ENCODE peak calls at places on chromosome 10, in four cellular contexts. X, F, C and R are unnamed samples.

GRCh38 chr10:100886946-100887345 is 25.8 kb upstream of the SLF2 start:
- DNase-seq in X (no peak), F (no peak), C (peak), R (no peak)

GRCh38 chr10:97708976-97709745 is 4.4 kb upstream of the MARVELD1 start:
- DNase-seq in X (peak), F (peak), C (peak), R (peak)

GRCh38 chr10:79148452-79149344 is 79.9 kb downstream of the ZMIZ1 start:
- DNase-seq in X (peak), F (peak), C (peak), R (peak)

GRCh38 chr10:101901340-101901739 is 57.7 kb upstream of the KCNIP2 start:
- DNase-seq in X (no peak), F (no peak), C (no peak), R (no peak)

GRCh38 chr10:121525276-121526039 is 72.8 kb downstream of the FGFR2 start:
- DNase-seq in X (no peak), F (no peak), C (no peak), R (peak)

GRCh38 chr10:115514895-115515294 is 421.7 kb downstream of the ATRNL1 start:
- DNase-seq in X (no peak), F (no peak), C (no peak), R (no peak)

GRCh38 chr10:24639124-24639523 is 84.6 kb downstream of the ARHGAP21 start:
- DNase-seq in X (no peak), F (no peak), C (no peak), R (no peak)

GRCh38 chr10:11832042-11832441 is 8.9 kb downstream of the PROSER2 start:
- DNase-seq in X (no peak), F (no peak), C (no peak), R (no peak)

GRCh38 chr10:16381083-16381482 is 55.7 kb upstream of the PTER start:
- DNase-seq in X (peak), F (peak), C (no peak), R (no peak)

GRCh38 chr10:6950133-6950532 is 370.1 kb upstream of the PRKCQ start:
- DNase-seq in X (no peak), F (no peak), C (no peak), R (no peak)

GRCh38 chr10:58023341-58024073 is 244.2 kb downstream of the IPMK start:
- DNase-seq in X (peak), F (peak), C (no peak), R (peak)

GRCh38 chr10:6592080-6592479 is 12.0 kb upstream of the PRKCQ start:
- DNase-seq in X (no peak), F (no peak), C (no peak), R (no peak)

GRCh38 chr10:106401161-106401560 is 763.3 kb downstream of the SORCS1 start:
- DNase-seq in X (peak), F (no peak), C (no peak), R (no peak)

GRCh38 chr10:91226093-91226492 is 5.6 kb downstream of the PCGF5 start:
- DNase-seq in X (no peak), F (no peak), C (no peak), R (no peak)